ENCODE peak calls at places on chromosomes 16 and 17, in six cellular contexts. G is WTC11, T is RWPE1, P is AG09319, B is tibial nerve, N is lower leg skin. L is an unnamed sample.

GRCh38 chr17:27977751-27978688 is 64.5 kb upstream of the NLK start:
- DNase-seq in G (no peak), T (peak), P (no peak), B (no peak), N (no peak), L (no peak)

GRCh38 chr16:30166202-30166902 is 17.1 kb upstream of the CORO1A start:
- DNase-seq in G (no peak), T (no peak), P (no peak), B (no peak), N (no peak), L (no peak)

GRCh38 chr16:75263963-75264445 is 12.6 kb upstream of the BCAR1 start:
- DNase-seq in G (no peak), T (no peak), P (no peak), B (no peak), N (no peak), L (peak)

GRCh38 chr16:17784073-17784472 is 313.3 kb upstream of the XYLT1 start:
- DNase-seq in G (peak), T (peak), P (peak), B (no peak), N (no peak), L (no peak)

GRCh38 chr16:69373019-69373418 is 12.8 kb downstream of the TERF2 start:
- DNase-seq in G (no peak), T (no peak), P (no peak), B (no peak), N (no peak), L (no peak)

GRCh38 chr17:2847601-2848255 is 51.5 kb downstream of the RAP1GAP2 start:
- DNase-seq in G (no peak), T (no peak), P (no peak), B (no peak), N (no peak), L (no peak)

GRCh38 chr16:83533193-83533592 is 274.6 kb upstream of the HSBP1 start:
- DNase-seq in G (no peak), T (peak), P (no peak), B (no peak), N (no peak), L (no peak)

GRCh38 chr17:62805234-62805633 is 2.9 kb downstream of the MARCHF10 start:
- DNase-seq in G (no peak), T (no peak), P (no peak), B (no peak), N (no peak), L (no peak)

GRCh38 chr17:15954222-15954621 is 9.3 kb downstream of the ADORA2B start:
- DNase-seq in G (no peak), T (peak), P (peak), B (no peak), N (no peak), L (no peak)

GRCh38 chr16:65323655-65324237 is 201.9 kb upstream of the CDH11 start:
- DNase-seq in G (no peak), T (no peak), P (no peak), B (no peak), N (no peak), L (no peak)

DNA sequence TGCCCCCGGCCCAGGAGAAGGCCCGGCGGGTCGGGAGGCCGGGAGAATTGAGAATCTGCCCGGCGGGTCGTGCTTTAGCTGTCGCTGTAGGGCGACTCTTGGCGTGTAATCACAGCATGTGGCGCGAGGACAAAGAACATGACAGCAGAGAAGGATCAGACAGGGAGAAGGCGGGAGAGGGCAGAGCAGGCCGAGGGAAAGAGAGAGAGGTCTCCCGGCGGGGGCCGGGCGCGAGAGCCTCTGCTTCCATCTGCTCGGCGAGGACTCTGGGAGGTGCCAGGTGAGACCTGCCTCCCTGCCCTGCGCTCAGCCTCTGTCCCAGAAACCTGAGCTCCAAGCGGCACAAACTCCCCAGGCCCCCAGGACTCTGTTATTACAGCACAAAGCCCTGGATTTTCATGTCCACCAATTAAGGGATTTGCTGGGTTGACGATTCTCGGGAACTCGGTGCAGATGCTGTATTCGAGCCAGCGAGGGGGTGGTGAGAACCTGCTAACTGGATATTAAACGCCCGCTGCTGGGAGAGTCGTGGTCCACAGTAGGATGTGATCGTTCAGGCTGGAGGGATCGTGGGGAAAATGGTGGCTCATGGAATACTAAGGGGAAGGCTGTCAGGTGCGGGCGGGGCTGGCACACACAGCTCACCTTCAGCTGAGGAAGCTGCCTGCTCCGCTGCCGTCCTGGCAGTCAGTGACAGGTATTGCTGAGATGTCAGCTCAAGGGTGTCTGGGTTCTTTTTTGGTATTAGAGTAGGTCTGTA is 172.0 kb upstream of the CIBAR2 start:
- DNase-seq in G (no peak), T (no peak), P (no peak), B (no peak), N (no peak), L (no peak)
- TF ChIP-seq CTCF in G (no peak), T (no peak), P (no peak), B (no peak), N (no peak), L (no peak)

DNA sequence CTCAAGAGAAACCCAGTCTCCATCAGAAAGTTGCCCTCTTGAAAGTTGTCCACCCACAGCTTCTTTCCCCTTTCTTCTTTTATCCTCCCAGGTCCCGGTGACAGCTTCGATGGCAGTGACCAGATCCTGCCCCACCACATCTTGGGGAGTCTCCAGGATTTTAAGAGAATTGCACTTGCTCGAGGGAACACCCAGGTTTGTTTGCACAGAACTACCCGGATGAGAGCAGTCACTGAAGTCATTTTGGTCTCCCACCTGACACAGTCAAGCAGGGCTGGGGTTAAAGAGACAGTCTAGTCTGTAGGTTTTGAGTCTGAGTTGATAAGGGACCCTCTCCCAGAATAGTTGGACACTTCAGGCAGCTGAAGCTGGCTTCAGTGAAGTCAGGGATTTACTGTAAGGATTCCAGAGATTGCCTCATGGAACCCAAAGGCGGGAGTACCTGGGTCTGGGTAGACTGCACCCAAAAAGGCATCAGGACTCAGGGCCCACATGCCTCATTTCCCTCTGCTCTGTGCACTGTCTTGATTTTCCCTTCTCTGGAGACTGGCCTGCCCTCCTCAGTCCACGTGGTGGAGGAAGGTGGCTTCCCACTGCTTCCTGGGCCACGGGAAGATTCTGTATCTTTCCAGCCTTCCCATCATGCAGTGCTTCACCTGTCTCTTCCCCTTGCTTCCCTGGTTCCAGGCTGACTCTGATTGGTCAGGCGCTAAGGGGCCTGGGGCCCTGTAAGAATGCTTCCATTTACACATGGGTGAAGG is 9.4 kb downstream of the MYCBPAP start:
- DNase-seq in G (no peak), T (no peak), P (no peak), B (no peak), N (no peak), L (no peak)
- TF ChIP-seq CTCF in G (no peak), T (no peak), P (no peak), B (no peak), N (no peak), L (no peak)

DNA sequence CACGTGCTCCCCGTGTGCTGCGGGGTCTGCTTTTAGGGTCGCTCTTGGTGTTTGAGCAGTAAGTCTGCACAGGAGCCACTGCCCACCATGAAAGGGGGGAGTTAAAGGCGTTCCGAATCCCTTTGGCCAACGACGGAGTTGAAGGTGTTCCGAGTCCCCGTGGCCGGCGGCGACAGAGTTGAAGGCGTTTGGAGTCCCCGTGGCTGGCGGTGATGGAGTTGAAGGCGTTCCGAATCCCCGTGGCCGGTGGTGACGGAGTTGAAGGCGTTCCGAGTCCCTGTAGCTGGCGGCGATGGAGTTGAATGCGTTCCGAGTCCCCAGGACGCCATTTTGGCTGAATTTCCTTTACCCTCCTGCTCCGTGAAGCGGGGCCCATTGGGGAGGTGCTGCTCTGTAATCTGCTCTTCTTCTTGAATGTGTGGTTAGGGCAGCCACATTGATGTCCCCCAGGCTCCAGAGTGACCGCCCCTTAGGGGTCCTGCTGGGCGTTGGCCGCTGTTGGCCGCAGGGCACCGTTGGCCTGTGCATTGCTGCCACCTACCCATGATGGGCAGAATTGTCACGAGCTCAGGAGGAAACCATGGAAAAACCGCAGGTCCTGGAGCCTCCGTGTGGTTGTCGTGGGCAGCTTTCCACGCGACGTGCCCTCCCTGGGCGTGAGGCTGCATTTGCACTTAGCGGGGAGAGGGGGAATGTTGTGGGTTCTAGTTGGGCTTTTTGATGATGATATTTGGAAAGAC is 73.7 kb upstream of the ZNF750 start:
- DNase-seq in G (no peak), T (peak), P (no peak), B (no peak), N (no peak), L (no peak)
- TF ChIP-seq CTCF in G (no peak), T (peak), P (no peak), B (no peak), N (no peak), L (no peak)

DNA sequence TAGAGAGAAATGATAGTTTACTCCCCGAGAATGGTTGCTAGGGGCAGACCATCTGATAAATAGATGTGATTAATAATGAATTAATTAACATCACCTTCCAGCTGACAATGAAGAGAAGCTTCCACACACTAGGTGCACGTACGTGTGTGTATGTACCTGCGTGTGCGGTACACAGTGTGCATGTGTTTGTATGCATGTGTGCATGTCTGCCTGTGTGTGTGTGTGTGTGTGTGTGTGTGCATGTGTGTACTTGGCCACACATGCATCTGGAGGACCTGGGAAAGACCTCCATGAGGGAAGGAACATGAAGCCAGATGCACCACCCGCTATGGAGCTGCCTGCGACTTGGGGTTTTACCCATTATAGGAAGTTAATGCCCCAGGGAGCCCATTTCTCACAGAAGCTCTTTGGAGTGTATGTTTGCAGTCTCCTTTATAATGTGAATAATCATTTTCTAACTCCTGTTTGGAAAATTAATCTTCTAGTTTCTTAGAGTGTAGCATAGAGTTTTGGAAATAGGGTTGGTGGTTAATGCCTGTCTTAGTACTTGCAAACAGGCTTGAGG is 229.1 kb downstream of the ENGASE start:
- DNase-seq in G (no peak), T (no peak), P (no peak), B (no peak), N (no peak), L (no peak)
- TF ChIP-seq CTCF in G (no peak), T (no peak), P (no peak), B (no peak), N (no peak), L (no peak)

L was measured in type B pancreatic cell.